ENCODE peak calls at places on chromosome 9, in six cellular contexts. X is hepatocyte, V is cardiac fibroblast, J is lower lobe of right lung, T is fibroblast of mammary gland, N is Calu3. D is an unnamed sample.

GRCh38 chr9:126523621-126524111 is 90.1 kb upstream of the LMX1B start:
- DNase-seq in X (no peak), V (no peak), J (peak), T (peak), N (no peak), D (no peak)

GRCh38 chr9:109953300-109953699 is 173.3 kb downstream of the PALM2AKAP2 start:
- DNase-seq in X (no peak), V (no peak), J (no peak), T (no peak), N (no peak), D (no peak)

GRCh38 chr9:129887210-129888084 is 52.2 kb downstream of the USP20 start:
- DNase-seq in X (no peak), V (peak), J (no peak), T (peak), N (no peak), D (no peak)

GRCh38 chr9:107049825-107050184 is 186.8 kb downstream of the ZNF462 start:
- DNase-seq in X (no peak), V (no peak), J (no peak), T (no peak), N (no peak), D (no peak)

GRCh38 chr9:124769451-124770358 is 1.4 kb downstream of the NR6A1 start:
- DNase-seq in X (peak), V (no peak), J (peak), T (no peak), N (peak), D (no peak)

GRCh38 chr9:33297455-33297854 is 7.1 kb downstream of the NFX1 start:
- DNase-seq in X (no peak), V (no peak), J (peak), T (no peak), N (no peak), D (no peak)

GRCh38 chr9:93801120-93801519 is 154.0 kb downstream of the BARX1 start:
- DNase-seq in X (no peak), V (no peak), J (no peak), T (no peak), N (no peak), D (no peak)

GRCh38 chr9:82982271-82982880 is 80.6 kb downstream of the RASEF start:
- DNase-seq in X (no peak), V (no peak), J (no peak), T (no peak), N (no peak), D (no peak)

GRCh38 chr9:90956026-90956810 is 154.6 kb downstream of the SYK start:
- DNase-seq in X (no peak), V (no peak), J (no peak), T (peak), N (no peak), D (no peak)

GRCh38 chr9:87167616-87168015 is 220.3 kb upstream of the GAS1 start:
- DNase-seq in X (no peak), V (no peak), J (no peak), T (peak), N (no peak), D (no peak)

GRCh38 chr9:105119166-105119565 is 125.3 kb upstream of the SLC44A1 start:
- DNase-seq in X (no peak), V (no peak), J (no peak), T (no peak), N (no peak), D (no peak)

GRCh38 chr9:2373648-2374047 is 247.9 kb upstream of the VLDLR start:
- DNase-seq in X (no peak), V (no peak), J (no peak), T (no peak), N (no peak), D (no peak)

GRCh38 chr9:7376838-7377237 is 422.7 kb downstream of the DMAC1 start:
- DNase-seq in X (no peak), V (peak), J (no peak), T (no peak), N (no peak), D (no peak)

GRCh38 chr9:107994638-107995037 is 505.1 kb upstream of the KLF4 start:
- DNase-seq in X (no peak), V (peak), J (no peak), T (peak), N (no peak), D (no peak)

GRCh38 chr9:120901704-120902103 is 24.7 kb upstream of the PHF19 start:
- DNase-seq in X (no peak), V (no peak), J (no peak), T (no peak), N (no peak), D (no peak)

GRCh38 chr9:79395691-79396558 is 175.8 kb upstream of the TLE4 start:
- DNase-seq in X (no peak), V (no peak), J (no peak), T (no peak), N (no peak), D (no peak)

GRCh38 chr9:103789686-103790085 is 304.4 kb upstream of the SMC2 start:
- DNase-seq in X (peak), V (peak), J (no peak), T (peak), N (no peak), D (no peak)
- TF ChIP-seq CTCF in X (peak), V (peak), J (peak), T (peak), N (no peak), D (no peak)

GRCh38 chr9:114417511-114417910 is 29.7 kb upstream of the AKNA start:
- DNase-seq in X (no peak), V (peak), J (no peak), T (peak), N (no peak), D (no peak)
- TF ChIP-seq CTCF in X (no peak), V (peak), J (no peak), T (peak), N (no peak), D (no peak)

GRCh38 chr9:70954607-70955143 is 166.7 kb downstream of the TRPM3 start:
- DNase-seq in X (no peak), V (no peak), J (no peak), T (no peak), N (no peak), D (no peak)
- TF ChIP-seq CTCF in X (no peak), V (no peak), J (no peak), T (no peak), N (no peak), D (no peak)

GRCh38 chr9:92455217-92455616 is 27.1 kb downstream of the ASPN start:
- DNase-seq in X (no peak), V (no peak), J (no peak), T (no peak), N (no peak), D (no peak)
- TF ChIP-seq CTCF in X (peak), V (peak), J (no peak), T (peak), N (no peak), D (no peak)

GRCh38 chr9:118595719-118596305 is 773.4 kb downstream of the BRINP1 start:
- DNase-seq in X (peak), V (peak), J (no peak), T (peak), N (peak), D (no peak)
- TF ChIP-seq CTCF in X (peak), V (peak), J (peak), T (peak), N (no peak), D (no peak)

GRCh38 chr9:99855467-99856176 is 33.9 kb downstream of the NR4A3 start:
- DNase-seq in X (no peak), V (no peak), J (no peak), T (no peak), N (no peak), D (no peak)
- TF ChIP-seq CTCF in X (no peak), V (peak), J (no peak), T (peak), N (no peak), D (no peak)

GRCh38 chr9:37192803-37193202 is 72.4 kb downstream of the ZCCHC7 start:
- DNase-seq in X (no peak), V (no peak), J (no peak), T (no peak), N (no peak), D (no peak)

GRCh38 chr9:37184905-37185867 is 64.8 kb downstream of the ZCCHC7 start:
- DNase-seq in X (no peak), V (no peak), J (no peak), T (no peak), N (no peak), D (no peak)

GRCh38 chr9:37187269-37187668 is 66.9 kb downstream of the ZCCHC7 start:
- DNase-seq in X (no peak), V (no peak), J (no peak), T (no peak), N (no peak), D (no peak)

GRCh38 chr9:37191403-37192089 is 71.2 kb downstream of the ZCCHC7 start:
- DNase-seq in X (no peak), V (no peak), J (no peak), T (no peak), N (no peak), D (no peak)

DNA sequence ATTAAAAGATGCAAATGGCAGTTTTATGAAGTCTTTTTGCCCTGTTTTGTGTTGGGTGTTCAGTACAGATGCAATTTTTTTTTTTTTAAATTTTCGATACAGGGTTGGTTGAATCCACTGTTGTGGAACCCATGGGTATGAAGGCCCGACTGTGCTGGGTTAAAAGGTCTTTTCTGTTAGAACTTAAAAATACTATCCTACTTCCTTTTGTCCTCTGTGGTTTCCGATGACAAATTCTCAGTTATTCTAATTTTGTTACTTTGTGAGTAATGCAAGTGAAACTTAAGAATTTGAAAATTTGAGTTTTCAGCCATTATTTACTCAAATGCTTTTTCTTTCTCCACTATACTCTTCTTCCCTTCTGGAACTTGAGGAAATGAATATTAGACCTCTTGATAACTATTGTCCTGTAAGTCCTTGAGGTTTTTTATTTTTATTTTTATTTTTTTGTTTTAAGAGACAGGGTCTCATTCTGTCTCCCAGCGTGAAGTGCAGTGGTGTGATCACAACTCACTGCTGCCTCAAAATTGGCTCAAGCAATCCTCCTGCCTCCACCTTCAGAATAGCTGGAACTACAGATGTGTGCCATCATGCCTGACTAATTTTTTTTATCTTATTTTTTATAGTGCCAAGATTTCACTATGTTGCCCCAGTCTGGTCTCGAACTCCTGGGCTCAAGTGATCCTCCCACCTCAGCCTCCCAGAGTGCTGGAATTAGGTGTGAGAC is 67.5 kb downstream of the ZCCHC7 start:
- DNase-seq in X (no peak), V (no peak), J (no peak), T (peak), N (no peak), D (no peak)
- TF ChIP-seq CTCF in X (no peak), V (no peak), J (no peak), T (no peak), N (no peak), D (no peak)

D was measured in omental fat pad.